ENCODE peak calls at places on chromosomes 6 and 20, in eight cellular contexts. D is fibroblast of lung, B is endodermal cell, Y is mesendoderm, Q is RWPE2, P is heart right ventricle, C is lower lobe of right lung, X is breast epithelium. U is an unnamed sample. For H3K4me1, the result is how much of the 10 kb centered on the place peaks cover.

GRCh38 chr20:4820833-4821518 is 99.3 kb downstream of the PRND start:
- DNase-seq in C (no peak), Y (no peak), B (peak), Q (no peak), D (peak), X (no peak), P (no peak), U (no peak)

GRCh38 chr6:146289816-146290588 is 253.6 kb upstream of the RAB32 start:
- DNase-seq in D (peak), X (no peak), Q (no peak), P (peak), Y (no peak), B (no peak), C (no peak), U (no peak)

GRCh38 chr6:34608321-34609091 is 52.4 kb upstream of the SPDEF start:
- DNase-seq in Q (no peak), X (no peak), P (no peak), D (no peak), C (no peak), Y (no peak), B (no peak), U (no peak)

GRCh38 chr6:81476881-81477280 is 275.6 kb downstream of the TENT5A start:
- DNase-seq in D (peak), C (no peak), P (no peak), B (no peak), Y (no peak), Q (no peak), X (no peak), U (no peak)

GRCh38 chr6:56902551-56903464 is 52.1 kb upstream of the BEND6 start:
- DNase-seq in Q (no peak), P (peak), Y (peak), C (no peak), B (peak), D (peak), X (no peak), U (peak)

GRCh38 chr6:110990835-110991576 is 9.2 kb downstream of the RPF2 start:
- DNase-seq in D (no peak), C (no peak), Q (no peak), Y (no peak), X (no peak), P (no peak), B (no peak), U (no peak)

GRCh38 chr6:33298773-33299236 is at the start of gene RGL2:
- DNase-seq in P (peak), C (peak), B (no peak), Q (no peak), D (peak), Y (no peak), X (peak), U (peak)

GRCh38 chr6:153129873-153130514 is 1.1 kb downstream of the RGS17 start:
- DNase-seq in Y (peak), D (peak), Q (no peak), X (no peak), B (peak), P (no peak), C (no peak), U (no peak)

GRCh38 chr6:71675386-71675785 is 211.0 kb upstream of the RIMS1 start:
- DNase-seq in X (no peak), C (no peak), Y (peak), B (peak), Q (no peak), D (no peak), P (no peak), U (no peak)

GRCh38 chr6:12071064-12071615 is 59.0 kb downstream of the HIVEP1 start:
- DNase-seq in Y (peak), P (no peak), B (no peak), X (no peak), C (no peak), Q (no peak), D (no peak), U (no peak)

GRCh38 chr20:53598140-53599038 is 4.8 kb upstream of the ZNF217 start:
- DNase-seq in Q (no peak), P (no peak), Y (no peak), D (no peak), B (peak), X (no peak), C (no peak), U (peak)

GRCh38 chr20:53597085-53597482 is 3.4 kb upstream of the ZNF217 start:
- DNase-seq in B (peak), P (no peak), C (no peak), Y (no peak), Q (no peak), D (no peak), X (no peak), U (peak)

GRCh38 chr20:53599378-53599777 is 5.7 kb upstream of the ZNF217 start:
- DNase-seq in P (no peak), Q (no peak), C (no peak), B (peak), X (no peak), D (no peak), Y (no peak), U (peak)

GRCh38 chr20:53599039-53599362 is 5.4 kb upstream of the ZNF217 start:
- DNase-seq in B (no peak), P (no peak), D (no peak), X (no peak), Y (no peak), C (no peak), Q (no peak), U (no peak)

DNA sequence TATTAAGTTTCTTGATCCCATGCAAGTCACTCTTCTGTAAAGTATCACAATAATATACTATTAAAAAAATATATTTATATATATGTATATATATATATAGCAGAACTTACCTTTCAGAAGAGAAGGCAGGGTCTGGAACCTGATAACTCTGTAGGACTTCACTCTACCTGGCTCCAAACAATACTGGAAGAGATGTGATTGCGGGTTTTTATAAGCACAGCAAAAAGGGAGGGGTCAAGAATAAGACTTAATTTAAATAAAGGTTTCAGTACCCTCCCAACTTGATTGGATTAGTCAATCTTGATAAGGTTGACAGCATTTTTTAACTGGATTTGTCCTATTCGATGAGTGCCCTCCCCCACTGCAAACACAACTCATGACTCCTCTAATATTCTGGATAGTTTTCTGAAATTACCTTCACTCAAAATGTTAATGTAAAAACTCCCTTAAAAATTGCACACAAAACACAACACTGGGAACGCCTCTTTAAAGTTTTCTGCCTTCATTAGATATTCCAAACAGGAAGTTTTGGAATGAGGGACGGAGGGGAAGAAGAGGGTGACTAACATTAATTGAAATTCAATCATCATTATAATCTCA is 4.0 kb upstream of the ZNF217 start:
- DNase-seq in C (no peak), D (no peak), Y (no peak), X (no peak), P (no peak), B (peak), Q (no peak), U (peak)
- H3K4me1 ChIP-seq in C (under half), D (under half), Y (under half), X (under half), P (under half), B (under half), Q (under half), U (under half)

DNA sequence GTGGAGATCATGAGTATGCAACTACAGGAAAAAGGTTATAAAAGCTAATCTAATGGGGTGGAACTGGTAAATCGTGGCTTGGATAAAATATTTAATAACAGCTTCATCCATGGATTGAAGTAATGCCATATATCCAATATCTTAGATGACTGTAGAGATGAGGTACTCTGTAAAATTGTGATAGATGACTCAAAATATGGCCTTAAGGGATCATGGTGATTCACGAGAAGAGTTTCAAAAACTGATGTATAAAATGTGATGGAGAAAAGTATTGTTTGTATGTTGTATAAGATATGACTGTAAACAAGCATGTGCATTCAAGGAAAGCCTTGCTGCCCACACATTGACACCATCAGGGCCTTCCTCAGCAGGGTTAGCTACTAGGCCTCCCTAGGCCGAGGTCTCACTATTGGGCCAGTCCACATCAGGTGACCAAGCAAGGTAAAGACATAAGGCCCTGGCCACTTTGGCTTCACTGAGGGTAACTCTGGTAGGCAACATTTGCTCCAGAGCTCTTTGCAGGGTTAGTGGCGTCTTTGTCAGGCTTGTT is 17.7 kb upstream of the CCN6 start:
- DNase-seq in Y (no peak), X (no peak), D (no peak), Q (no peak), C (no peak), B (no peak), P (no peak), U (no peak)
- H3K4me1 ChIP-seq in Y (under half), X (under half), D (under half), Q (under half), C (under half), B (under half), P (under half), U (under half)

GRCh38 chr20:51529027-51529749 is 13.3 kb downstream of the NFATC2 start:
- DNase-seq in C (no peak), Q (no peak), D (peak), Y (no peak), X (no peak), B (no peak), P (no peak), U (no peak)
- H3K4me1 ChIP-seq in C (under half), Q (under half), D (under half), Y (under half), X (under half), B (under half), P (under half), U (under half)

GRCh38 chr6:109023348-109023925 is 71.2 kb downstream of the SESN1 start:
- DNase-seq in C (no peak), Y (no peak), X (no peak), D (no peak), P (no peak), B (no peak), Q (no peak), U (no peak)
- H3K4me1 ChIP-seq in C (under half), Y (under half), X (under half), D (under half), P (under half), B (under half), Q (under half), U (under half)

DNA sequence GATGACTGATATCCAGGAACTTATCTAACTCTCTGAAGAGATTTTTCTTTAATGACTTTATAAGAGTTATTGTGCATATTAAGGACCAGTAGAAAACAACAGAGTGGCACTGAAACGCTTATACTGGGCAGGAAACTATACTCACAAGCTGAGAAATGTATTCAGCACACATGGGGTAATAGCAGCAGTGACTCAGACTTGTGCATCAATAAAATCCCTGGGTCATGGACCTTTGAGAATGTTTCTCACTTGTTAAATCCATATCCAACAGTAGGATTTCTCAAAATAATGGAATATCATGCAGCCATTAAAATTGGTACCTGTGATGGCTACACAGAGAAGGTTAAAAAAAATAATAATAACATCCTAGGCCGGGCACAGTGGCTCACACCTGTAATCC is 219.5 kb downstream of the BTBD9 start:
- DNase-seq in Y (no peak), C (no peak), D (no peak), P (no peak), X (no peak), B (no peak), Q (no peak), U (no peak)
- H3K4me1 ChIP-seq in Y (under half), C (under half), D (under half), P (under half), X (under half), B (under half), Q (under half), U (under half)

DNA sequence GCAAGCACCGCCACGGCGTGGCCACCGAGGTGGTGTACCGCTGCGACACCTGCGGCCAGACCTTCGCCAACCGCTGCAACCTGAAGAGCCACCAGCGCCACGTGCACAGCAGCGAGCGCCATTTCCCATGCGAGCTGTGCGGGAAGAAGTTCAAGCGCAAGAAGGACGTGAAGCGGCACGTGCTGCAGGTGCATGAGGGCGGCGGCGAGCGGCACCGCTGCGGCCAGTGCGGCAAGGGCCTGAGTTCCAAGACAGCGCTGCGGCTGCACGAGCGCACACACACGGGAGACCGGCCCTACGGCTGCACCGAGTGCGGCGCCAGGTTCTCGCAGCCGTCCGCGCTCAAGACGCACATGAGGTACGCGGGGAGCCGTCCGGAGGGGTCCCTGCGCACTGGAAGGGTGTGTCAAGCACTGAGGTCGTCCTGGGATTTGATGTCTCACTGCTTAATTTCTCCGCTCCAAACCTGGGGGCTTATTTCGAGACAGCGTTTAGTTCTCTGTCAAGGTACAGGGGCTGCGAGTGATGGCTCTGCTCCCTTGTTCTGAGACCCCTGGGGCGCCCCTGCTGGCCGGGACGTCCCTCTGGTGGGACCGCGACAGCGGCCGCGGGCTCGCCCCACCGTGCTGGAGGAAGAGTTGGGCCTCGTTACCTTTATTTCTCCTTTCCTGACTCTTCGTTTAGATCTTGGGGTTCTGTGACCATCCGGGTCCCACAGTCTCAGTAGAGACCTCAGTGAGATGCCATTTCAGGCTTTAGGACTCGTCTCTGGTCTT is 3.6 kb downstream of the GZF1 start:
- DNase-seq in Q (no peak), P (no peak), Y (no peak), D (no peak), B (no peak), C (no peak), X (no peak), U (no peak)
- H3K4me1 ChIP-seq in Q (under half), P (under half), Y (under half), D (under half), B (under half), C (half or more), X (under half), U (under half)

GRCh38 chr6:31460361-31461025 is 37.5 kb upstream of the MICB start:
- DNase-seq in C (no peak), Q (no peak), P (no peak), Y (no peak), B (no peak), D (no peak), X (no peak), U (no peak)
- H3K4me1 ChIP-seq in C (under half), Q (under half), P (under half), Y (under half), B (under half), D (under half), X (under half), U (under half)

GRCh38 chr6:44220913-44221290 is 2.5 kb upstream of the SLC29A1 start:
- DNase-seq in C (no peak), D (no peak), Q (no peak), Y (no peak), X (no peak), P (no peak), B (no peak), U (no peak)

GRCh38 chr6:44221961-44222335 is 1.4 kb upstream of the SLC29A1 start:
- DNase-seq in C (no peak), X (no peak), P (no peak), Q (no peak), Y (no peak), D (no peak), B (no peak), U (no peak)

GRCh38 chr6:44219053-44219814 is 2.5 kb downstream of the MYMX start:
- DNase-seq in Y (peak), P (peak), Q (no peak), X (peak), D (peak), C (peak), B (peak), U (peak)

GRCh38 chr6:44221291-44221960 is 2.0 kb upstream of the SLC29A1 start:
- DNase-seq in Q (peak), X (peak), B (peak), C (peak), Y (peak), D (peak), P (peak), U (peak)

DNA sequence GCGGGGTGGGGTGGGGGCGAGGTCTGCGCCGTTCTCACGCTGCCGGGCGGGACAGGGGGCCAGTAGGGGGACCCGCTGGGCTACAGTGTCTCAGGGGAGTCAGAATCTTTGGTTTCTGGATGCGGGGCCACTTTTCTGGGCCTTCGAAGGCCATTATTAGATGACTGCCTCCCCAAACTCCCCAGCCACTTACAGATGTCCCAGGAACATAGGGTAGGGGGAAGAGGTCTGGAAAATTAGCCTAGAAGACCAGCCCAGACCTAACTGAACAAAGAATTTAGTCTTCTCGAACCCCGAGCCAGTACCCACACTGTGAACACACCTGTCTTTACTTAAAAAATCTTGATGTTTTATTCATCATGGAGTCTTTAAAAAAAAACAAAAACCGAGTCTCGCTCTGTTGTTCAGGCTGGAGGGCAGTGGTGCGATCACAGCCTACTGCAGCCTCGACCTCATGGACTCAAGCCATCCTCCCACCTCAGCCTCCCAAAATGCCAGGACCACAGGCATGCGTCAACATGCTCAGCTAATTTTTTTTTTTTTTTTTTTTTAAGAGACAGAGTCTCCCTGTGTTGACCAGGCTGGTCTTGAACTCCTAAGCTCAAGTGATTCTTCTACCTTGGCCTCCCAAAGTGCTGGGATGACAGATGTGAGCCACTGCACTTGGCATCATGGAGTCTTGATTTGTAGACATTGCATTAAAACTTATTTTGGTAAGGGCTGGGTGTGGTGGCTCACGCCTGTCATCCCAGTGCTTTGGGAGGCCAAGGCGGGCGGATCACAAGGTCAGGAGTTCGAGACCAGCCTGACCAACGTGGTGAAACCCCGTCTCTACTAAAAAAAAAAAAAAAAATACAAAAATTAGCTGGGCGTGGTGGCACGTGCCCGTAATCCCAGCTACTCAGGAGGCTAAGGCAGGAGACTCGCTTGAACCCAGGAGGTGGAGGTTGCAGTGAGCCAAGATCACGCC is 3.3 kb upstream of the SLC29A1 start:
- DNase-seq in Y (no peak), P (no peak), D (no peak), X (no peak), C (no peak), Q (no peak), B (no peak), U (no peak)
- H3K4me1 ChIP-seq in Y (under half), P (half or more), D (under half), X (under half), C (half or more), Q (under half), B (under half), U (under half)

DNA sequence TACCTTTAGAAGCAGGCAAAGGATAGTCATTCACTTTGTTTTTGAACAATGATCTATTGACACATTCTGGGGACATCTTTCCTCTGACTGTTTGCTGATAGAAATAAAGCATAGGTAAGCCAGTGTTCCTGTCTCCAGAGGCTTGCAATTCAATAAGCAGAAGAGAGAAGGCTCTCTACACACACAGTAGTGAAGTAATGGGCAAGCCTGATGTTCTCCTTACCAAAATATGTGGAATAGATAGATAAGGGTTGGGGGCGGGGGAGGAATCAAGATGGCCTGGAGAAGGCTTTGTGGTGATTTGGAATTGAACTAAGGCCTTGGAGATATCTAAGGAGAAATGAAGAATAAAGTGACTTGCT is 27.3 kb downstream of the PAQR8 start:
- DNase-seq in P (no peak), X (no peak), B (no peak), Q (no peak), D (peak), C (no peak), Y (no peak), U (no peak)
- H3K4me1 ChIP-seq in P (under half), X (under half), B (under half), Q (under half), D (under half), C (under half), Y (under half), U (under half)